ENCODE peak calls at places on chromosomes 13 and 19, in seven cellular contexts. N is left ventricle myocardium inferior, M is mucosa of descending colon, D is heart left ventricle, L is ascending aorta, H is neural progenitor cell, X is AG10803. P is an unnamed sample.

GRCh38 chr19:10836478-10837325 is 690 bp upstream of the TMED1 start:
- DNase-seq in N (peak; percentile 86), M (peak; percentile 89), D (peak; percentile 88), L (no peak), H (no peak), X (peak; percentile 81), P (peak; percentile 84)

GRCh38 chr19:15154002-15154612 is 46.7 kb downstream of the NOTCH3 start:
- DNase-seq in N (no peak), M (peak; percentile 39), D (no peak), L (no peak), H (peak; percentile 54), X (peak; percentile 39), P (peak; percentile 61)

GRCh38 chr19:11435833-11436313 is 438 bp downstream of the PRKCSH start:
- DNase-seq in N (no peak), M (peak; percentile 63), D (no peak), L (no peak), H (peak; percentile 55), X (peak; percentile 9), P (peak; percentile 20)

GRCh38 chr13:76711515-76712182 is 174.6 kb downstream of the KCTD12 start:
- DNase-seq in N (no peak), M (no peak), D (peak; percentile 37), L (no peak), H (no peak), X (peak; percentile 97), P (peak; percentile 91)

GRCh38 chr19:38742296-38742695 is 2.0 kb downstream of the CAPN12 start:
- DNase-seq in N (no peak), M (no peak), D (no peak), L (no peak), H (no peak), X (no peak), P (no peak)

GRCh38 chr19:17862711-17863519 is 3.2 kb downstream of the RPL18A start:
- DNase-seq in N (no peak), M (no peak), D (no peak), L (no peak), H (no peak), X (no peak), P (no peak)

GRCh38 chr19:30719189-30719990 is 347.2 kb downstream of the ZNF536 start:
- DNase-seq in N (peak; percentile 81), M (peak; percentile 73), D (peak; percentile 79), L (no peak), H (peak; percentile 66), X (peak; percentile 26), P (peak; percentile 6)

GRCh38 chr13:88376762-88377388 is 705.7 kb downstream of the SLITRK5 start:
- DNase-seq in N (no peak), M (no peak), D (no peak), L (no peak), H (no peak), X (no peak), P (no peak)

GRCh38 chr19:10335149-10336053 is 2.1 kb upstream of the RAVER1 start:
- DNase-seq in N (no peak), M (peak; percentile 56), D (no peak), L (no peak), H (no peak), X (no peak), P (no peak)

GRCh38 chr13:49400755-49401659 is 42.9 kb downstream of the CAB39L start:
- DNase-seq in N (no peak), M (no peak), D (no peak), L (no peak), H (peak; percentile 22), X (peak; percentile 62), P (peak; percentile 45)

GRCh38 chr13:39811696-39812095 is 156.2 kb downstream of the COG6 start:
- DNase-seq in N (no peak), M (no peak), D (no peak), L (no peak), H (no peak), X (no peak), P (no peak)

GRCh38 chr13:97298816-97299215 is 76.7 kb downstream of the MBNL2 start:
- DNase-seq in N (no peak), M (no peak), D (no peak), L (no peak), H (no peak), X (peak; percentile 55), P (peak; percentile 35)

GRCh38 chr19:31110331-31110730 is 238.9 kb downstream of the TSHZ3 start:
- DNase-seq in N (no peak), M (no peak), D (no peak), L (no peak), H (peak; percentile 61), X (peak; percentile 66), P (peak; percentile 68)

GRCh38 chr13:73162912-73163911 is 104.4 kb downstream of the KLF5 start:
- DNase-seq in N (no peak), M (no peak), D (no peak), L (no peak), H (no peak), X (no peak), P (no peak)

GRCh38 chr19:38183227-38183914 is 40.7 kb downstream of the DPF1 start:
- DNase-seq in N (peak; percentile 54), M (no peak), D (peak; percentile 57), L (no peak), H (peak; percentile 86), X (peak; percentile 6), P (peak; percentile 21)

GRCh38 chr13:83546476-83546875 is 335.8 kb downstream of the SLITRK1 start:
- DNase-seq in N (no peak), M (no peak), D (no peak), L (no peak), H (no peak), X (peak; percentile 40), P (no peak)

GRCh38 chr13:27379694-27380596 is 44.5 kb upstream of the GTF3A start:
- DNase-seq in N (peak; percentile 36), M (peak; percentile 90), D (peak; percentile 41), L (no peak), H (peak; percentile 83), X (peak; percentile 59), P (peak; percentile 49)

GRCh38 chr13:111666377-111666776 is 345.9 kb downstream of the TEX29 start:
- DNase-seq in N (no peak), M (no peak), D (no peak), L (no peak), H (no peak), X (no peak), P (no peak)

GRCh38 chr13:48492123-48493075 is 40.5 kb downstream of the RCBTB2 start:
- DNase-seq in N (peak; percentile 82), M (peak; percentile 63), D (peak; percentile 86), L (peak; percentile 47), H (no peak), X (peak; percentile 78), P (peak; percentile 64)

GRCh38 chr13:105611424-105611823 is 924.0 kb downstream of the EFNB2 start:
- DNase-seq in N (no peak), M (no peak), D (no peak), L (no peak), H (no peak), X (peak; percentile 37), P (peak; percentile 15)

GRCh38 chr19:41646589-41647204 is 19.8 kb upstream of the CEACAM4 start:
- DNase-seq in N (no peak), M (no peak), D (no peak), L (no peak), H (no peak), X (peak; percentile 4), P (peak; percentile 16)

GRCh38 chr13:28340272-28340793 is 154.6 kb downstream of the FLT1 start:
- DNase-seq in N (no peak), M (no peak), D (no peak), L (no peak), H (no peak), X (peak; percentile 63), P (peak; percentile 45)

GRCh38 chr19:34504273-34504808 is 22.8 kb downstream of the WTIP start:
- DNase-seq in N (no peak), M (no peak), D (no peak), L (no peak), H (no peak), X (no peak), P (no peak)

GRCh38 chr19:35267818-35268545 is 780 bp upstream of the USF2 start:
- DNase-seq in N (peak; percentile 83), M (peak; percentile 85), D (peak; percentile 86), L (no peak), H (peak; percentile 89), X (peak; percentile 68), P (peak; percentile 53)

GRCh38 chr13:40362502-40362901 is 303.9 kb downstream of the FOXO1 start:
- DNase-seq in N (no peak), M (no peak), D (no peak), L (no peak), H (no peak), X (no peak), P (no peak)

GRCh38 chr13:41751734-41752445 is 209.0 kb downstream of the VWA8 start:
- DNase-seq in N (no peak), M (no peak), D (no peak), L (no peak), H (no peak), X (no peak), P (peak; percentile 8)

DNA sequence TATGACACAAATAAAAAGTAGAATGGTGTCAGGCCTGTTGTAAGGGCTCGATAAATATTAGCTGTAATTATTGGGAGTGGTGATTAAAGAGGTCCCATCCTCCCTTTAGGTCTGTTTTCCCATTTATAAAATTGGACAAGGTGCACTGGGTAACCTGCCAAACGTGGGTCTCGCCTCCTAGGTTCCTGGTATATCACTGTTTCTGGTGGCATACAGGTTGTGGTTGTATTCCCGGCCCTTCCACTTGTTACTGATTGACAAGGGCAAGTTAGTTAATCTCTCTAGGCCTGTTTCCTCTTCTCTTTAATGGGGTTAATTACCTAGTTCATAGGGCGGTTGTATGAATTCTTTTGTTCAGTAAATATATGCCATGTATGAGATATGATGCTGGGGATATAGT is 1.5 kb downstream of the PPP2R1A start:
- DNase-seq in N (no peak), M (peak; percentile 43), D (no peak), L (no peak), H (no peak), X (no peak), P (no peak)
- H3K4me3 ChIP-seq in N (peak overlapping the region; percentile 91), M (no peak overlapping the region), D (peak overlapping the region; percentile 96), L (peak overlapping the region; percentile 91), H (peak overlapping the region; percentile 84), X (peak overlapping the region; percentile 90), P (peak overlapping the region; percentile 86)

DNA sequence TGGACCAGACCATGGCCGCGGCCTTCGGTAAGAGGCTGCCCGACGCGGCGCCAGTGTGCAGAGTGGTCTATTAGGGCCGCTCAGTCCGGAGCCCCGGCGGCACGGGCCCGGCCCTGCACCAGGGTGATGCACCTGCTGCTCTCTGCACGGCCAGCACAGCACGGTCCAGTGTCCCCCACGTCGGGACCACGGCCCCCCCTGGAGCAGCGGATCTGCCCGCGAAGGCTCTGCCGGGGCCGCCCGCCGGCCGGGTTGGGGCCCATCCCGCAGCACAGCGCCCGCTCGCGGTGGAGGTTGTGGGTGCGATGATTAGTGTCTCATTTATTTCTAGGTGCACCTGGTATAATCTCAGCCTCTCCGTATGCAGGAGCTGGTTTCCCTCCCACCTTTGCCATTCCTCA is 7.9 kb downstream of the PTBP1 start:
- DNase-seq in N (no peak), M (no peak), D (peak; percentile 17), L (no peak), H (no peak), X (no peak), P (no peak)
- TF ChIP-seq CTCF in N (no peak), M (no peak), D (no peak), L (no peak), H (no peak), X (no peak), P (no peak)

GRCh38 chr13:75468602-75469001 is 13.4 kb downstream of the TBC1D4 start:
- DNase-seq in N (no peak), M (no peak), D (no peak), L (no peak), H (no peak), X (peak; percentile 33), P (no peak)
- H3K4me3 ChIP-seq in N (no peak overlapping the region), M (no peak overlapping the region), D (no peak overlapping the region), L (no peak overlapping the region), H (no peak overlapping the region), X (no peak overlapping the region), P (no peak overlapping the region)

GRCh38 chr13:59901191-59901590 is 262.5 kb downstream of the DIAPH3 start:
- DNase-seq in N (no peak), M (no peak), D (no peak), L (no peak), H (no peak), X (no peak), P (no peak)

GRCh38 chr13:59906413-59907027 is 257.2 kb downstream of the DIAPH3 start:
- DNase-seq in N (no peak), M (no peak), D (no peak), L (no peak), H (peak; percentile 33), X (peak; percentile 51), P (peak; percentile 60)
- TF ChIP-seq CTCF in N (peak; percentile 58), M (no peak), D (peak; percentile 52), L (no peak), H (peak; percentile 69), X (peak; percentile 88), P (peak; percentile 69)

P was measured in fibroblast of mammary gland.